ENCODE peak calls at places on chromosomes 3 and 15, in ten cellular contexts. P is HepG2, W is gastrocnemius medialis, L is ovary, I is heart left ventricle, N is sigmoid colon, X is IMR-90, Y is suprapubic skin, Q is A549, D is vagina. R is an unnamed sample. For H3K4me1, the result is how much of the 10 kb centered on the place peaks cover.

GRCh38 chr15:101000271-101000681 is 81.1 kb downstream of the LRRK1 start:
- DNase-seq in P (no peak), W (no peak), L (no peak), I (no peak), N (no peak), X (peak), Y (no peak), Q (no peak), D (peak), R (no peak)

GRCh38 chr15:65998486-65998885 is 129.2 kb downstream of the RAB11A start:
- DNase-seq in P (no peak), W (no peak), L (no peak), I (no peak), N (no peak), X (no peak), Y (no peak), Q (no peak), D (no peak), R (no peak)

GRCh38 chr15:36880226-36880912 is 220.0 kb downstream of the MEIS2 start:
- DNase-seq in P (no peak), W (no peak), L (no peak), I (peak), N (no peak), X (no peak), Y (no peak), Q (no peak), D (no peak), R (no peak)

GRCh38 chr15:69305204-69305931 is 6.7 kb downstream of the PAQR5 start:
- DNase-seq in P (peak), W (no peak), L (no peak), I (no peak), N (no peak), X (peak), Y (no peak), Q (peak), D (no peak), R (no peak)

GRCh38 chr3:60142009-60142408 is 1092.2 kb upstream of the CFAP20DC start:
- DNase-seq in P (no peak), W (no peak), L (no peak), I (no peak), N (no peak), X (no peak), Y (no peak), Q (no peak), D (no peak), R (no peak)

GRCh38 chr15:36356978-36357582 is 222.3 kb upstream of the CDIN1 start:
- DNase-seq in P (no peak), W (no peak), L (no peak), I (no peak), N (no peak), X (peak), Y (no peak), Q (no peak), D (no peak), R (no peak)

GRCh38 chr3:23481660-23482278 is 278.6 kb downstream of the UBE2E2 start:
- DNase-seq in P (no peak), W (no peak), L (no peak), I (no peak), N (no peak), X (no peak), Y (no peak), Q (no peak), D (no peak), R (no peak)

GRCh38 chr3:50154840-50155490 is at the start of gene SEMA3F:
- DNase-seq in P (peak), W (peak), L (peak), I (peak), N (peak), X (peak), Y (no peak), Q (peak), D (no peak), R (no peak)

GRCh38 chr15:96115642-96116041 is 214.9 kb upstream of the NR2F2 start:
- DNase-seq in P (no peak), W (no peak), L (no peak), I (no peak), N (no peak), X (peak), Y (no peak), Q (no peak), D (no peak), R (no peak)

GRCh38 chr3:80283783-80284182 is 516.0 kb upstream of the ROBO1 start:
- DNase-seq in P (no peak), W (no peak), L (no peak), I (no peak), N (no peak), X (no peak), Y (no peak), Q (no peak), D (no peak), R (no peak)

GRCh38 chr15:48644827-48645557 is 517 bp downstream of the FBN1 start:
- DNase-seq in P (no peak), W (no peak), L (peak), I (peak), N (peak), X (peak), Y (peak), Q (peak), D (no peak), R (no peak)

GRCh38 chr3:45509038-45509767 is 85.3 kb upstream of the LIMD1 start:
- DNase-seq in P (no peak), W (no peak), L (no peak), I (no peak), N (no peak), X (peak), Y (no peak), Q (no peak), D (no peak), R (no peak)

GRCh38 chr3:61236556-61236955 is 14.7 kb downstream of the FHIT start:
- DNase-seq in P (no peak), W (no peak), L (no peak), I (no peak), N (no peak), X (no peak), Y (no peak), Q (no peak), D (no peak), R (no peak)

GRCh38 chr3:134904333-134904771 is 109.3 kb downstream of the EPHB1 start:
- DNase-seq in P (no peak), W (no peak), L (no peak), I (no peak), N (no peak), X (no peak), Y (peak), Q (no peak), D (no peak), R (no peak)

GRCh38 chr15:31360843-31361763 is 34.5 kb downstream of the KLF13 start:
- DNase-seq in P (no peak), W (no peak), L (no peak), I (no peak), N (no peak), X (no peak), Y (peak), Q (no peak), D (no peak), R (no peak)

GRCh38 chr15:40250771-40251454 is 12.1 kb downstream of the PAK6 start:
- DNase-seq in P (no peak), W (no peak), L (no peak), I (no peak), N (no peak), X (no peak), Y (no peak), Q (no peak), D (no peak), R (no peak)

DNA sequence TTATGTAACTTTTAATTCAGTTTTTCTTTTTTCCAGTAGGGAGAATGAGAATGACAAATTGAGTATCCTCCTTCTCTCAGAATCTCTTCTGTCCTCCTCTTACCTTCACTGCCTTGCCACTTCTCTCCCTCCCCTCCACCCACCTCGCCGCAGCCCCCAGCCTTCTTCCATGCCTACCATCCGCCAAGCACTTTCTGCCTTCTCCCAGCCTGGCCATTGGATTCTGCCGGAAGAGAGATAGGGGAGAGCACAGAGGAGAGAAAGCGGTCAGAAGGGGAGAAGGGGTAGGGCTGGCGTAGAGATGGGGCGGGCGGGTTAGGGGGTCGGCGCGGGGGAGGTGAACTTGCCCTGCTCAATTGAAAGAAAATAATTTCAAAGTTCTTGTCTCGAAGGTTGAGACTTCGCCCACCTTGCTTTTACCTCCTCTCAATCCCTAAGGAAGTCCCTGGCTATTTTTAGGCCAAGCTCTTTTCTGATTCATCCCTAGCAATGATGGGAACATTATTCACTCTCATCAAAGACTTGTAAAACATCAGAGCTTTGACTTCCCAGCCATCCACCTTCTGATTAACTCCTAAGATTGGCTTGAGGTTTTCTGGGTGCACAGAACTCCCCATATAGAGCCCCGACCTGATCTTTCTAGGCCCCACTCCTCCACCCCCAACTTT is 802 bp downstream of the C3orf52 start:
- DNase-seq in P (no peak), W (no peak), L (no peak), I (no peak), N (no peak), X (peak), Y (no peak), Q (peak), D (no peak), R (no peak)
- H3K4me1 ChIP-seq in P (under half), W (under half), L (under half), I (under half), N (under half), X (under half), Y (under half), Q (under half), D (under half), R (under half)

DNA sequence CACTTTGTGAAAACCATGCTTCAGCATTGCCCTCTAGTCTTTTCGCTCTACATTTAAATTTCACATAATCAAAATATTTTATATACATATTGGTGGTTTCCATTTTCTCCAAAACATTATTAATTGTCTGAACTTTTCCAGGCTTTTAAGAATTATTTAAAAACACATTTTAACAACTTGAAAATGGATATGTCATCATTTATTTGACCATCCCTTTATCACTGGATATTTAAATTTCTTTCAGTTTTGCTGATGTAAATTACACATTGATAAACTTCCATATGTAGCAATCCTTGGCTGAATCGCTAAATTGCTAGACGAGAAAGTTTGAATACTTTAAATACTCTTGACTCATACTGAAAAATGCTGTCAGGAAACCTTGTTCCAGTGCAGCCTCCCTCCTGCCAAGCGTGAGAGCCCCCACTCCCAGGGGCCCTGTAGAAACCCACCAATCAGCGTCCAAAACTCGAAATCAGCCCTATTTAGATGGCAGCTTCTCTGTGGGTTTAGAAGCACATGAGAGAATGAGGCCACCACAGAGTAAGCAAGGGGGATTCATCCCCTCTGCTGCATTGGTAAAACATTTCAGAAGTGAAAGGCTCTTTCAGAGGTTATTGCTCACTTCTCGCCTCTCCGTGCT is 145.9 kb downstream of the ATP10A start:
- DNase-seq in P (no peak), W (no peak), L (no peak), I (no peak), N (peak), X (peak), Y (no peak), Q (no peak), D (no peak), R (no peak)
- H3K4me3 ChIP-seq in P (no peak), W (no peak), L (no peak), I (no peak), N (no peak), X (no peak), Y (no peak), Q (no peak), D (no peak), R (no peak)

DNA sequence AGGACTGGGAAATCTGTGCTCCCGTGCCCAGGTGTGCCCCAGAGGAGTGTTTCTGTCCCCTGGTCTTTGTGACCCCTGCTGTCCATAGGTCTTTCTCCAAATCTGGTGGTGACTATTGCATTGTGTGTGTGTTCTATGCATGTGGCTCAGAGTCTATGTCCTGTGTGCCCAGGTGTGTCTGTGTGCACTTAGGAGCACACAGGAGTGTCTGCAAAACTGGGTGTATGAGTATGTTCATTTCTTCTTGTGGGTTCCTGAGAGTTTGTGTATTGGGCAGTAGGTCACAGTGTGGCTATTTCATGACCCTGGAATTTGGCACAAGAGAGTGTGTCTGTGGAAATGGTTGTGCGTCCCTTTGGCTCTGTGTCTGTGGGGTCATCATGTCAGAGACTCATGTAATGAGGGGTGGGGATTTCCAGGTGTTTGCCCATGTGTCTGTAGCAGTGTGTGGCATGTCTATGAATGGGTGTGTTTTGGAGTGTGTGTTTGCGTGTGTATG is 1.2 kb upstream of the GATA2 start:
- DNase-seq in P (no peak), W (no peak), L (no peak), I (no peak), N (peak), X (no peak), Y (no peak), Q (no peak), D (no peak), R (no peak)
- TF ChIP-seq POLR2A in P (no peak), W (no peak), L (no peak), I (no peak), N (no peak), X (no peak), Y (no peak), Q (no peak), D (no peak), R (no peak)

DNA sequence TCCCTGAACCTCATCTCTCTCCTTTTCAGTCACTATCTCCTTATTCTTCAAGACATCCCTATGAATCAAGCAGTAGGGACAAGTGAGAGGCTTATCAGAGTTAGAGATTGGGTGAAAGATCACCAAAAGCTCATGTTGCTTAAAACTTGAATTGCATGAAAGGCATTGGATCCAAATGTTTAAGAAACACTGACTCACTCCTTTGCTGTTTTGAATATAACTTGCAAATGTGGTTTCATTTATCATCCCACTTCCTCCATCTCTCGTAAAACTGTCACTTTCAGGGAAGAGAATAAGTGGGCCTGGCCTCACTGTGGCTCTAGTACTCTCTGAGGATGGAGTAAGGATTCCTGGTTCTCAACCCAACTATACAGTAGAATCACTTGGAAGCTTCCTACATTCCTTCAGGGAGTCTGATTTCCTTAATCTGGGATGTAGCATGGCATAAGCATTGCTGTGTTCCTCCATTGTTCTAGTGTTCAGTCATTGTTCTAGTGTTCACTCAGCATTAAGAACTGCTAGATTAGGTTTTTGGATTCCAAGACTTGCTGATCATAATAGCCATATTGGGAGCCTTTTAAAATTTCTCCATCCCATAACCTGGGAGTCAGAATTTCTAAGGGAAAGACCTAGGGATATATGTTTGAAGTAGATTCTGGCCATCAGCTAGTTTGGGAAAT is 171.8 kb downstream of the TMEM108 start:
- DNase-seq in P (no peak), W (no peak), L (no peak), I (no peak), N (no peak), X (peak), Y (no peak), Q (no peak), D (no peak), R (no peak)
- H3K4me1 ChIP-seq in P (under half), W (under half), L (under half), I (under half), N (under half), X (under half), Y (under half), Q (under half), D (under half), R (under half)

GRCh38 chr3:171283248-171284222 is 176.7 kb downstream of the TNIK start:
- DNase-seq in P (no peak), W (no peak), L (no peak), I (no peak), N (peak), X (no peak), Y (no peak), Q (no peak), D (no peak), R (no peak)

GRCh38 chr3:171285287-171285686 is 174.9 kb downstream of the TNIK start:
- DNase-seq in P (no peak), W (no peak), L (no peak), I (no peak), N (no peak), X (no peak), Y (no peak), Q (no peak), D (no peak), R (no peak)

GRCh38 chr3:171286580-171287249 is 173.5 kb downstream of the TNIK start:
- DNase-seq in P (peak), W (no peak), L (no peak), I (no peak), N (no peak), X (no peak), Y (no peak), Q (no peak), D (no peak), R (no peak)

GRCh38 chr3:171282041-171282440 is 178.2 kb downstream of the TNIK start:
- DNase-seq in P (no peak), W (no peak), L (no peak), I (no peak), N (no peak), X (peak), Y (no peak), Q (no peak), D (no peak), R (peak)

DNA sequence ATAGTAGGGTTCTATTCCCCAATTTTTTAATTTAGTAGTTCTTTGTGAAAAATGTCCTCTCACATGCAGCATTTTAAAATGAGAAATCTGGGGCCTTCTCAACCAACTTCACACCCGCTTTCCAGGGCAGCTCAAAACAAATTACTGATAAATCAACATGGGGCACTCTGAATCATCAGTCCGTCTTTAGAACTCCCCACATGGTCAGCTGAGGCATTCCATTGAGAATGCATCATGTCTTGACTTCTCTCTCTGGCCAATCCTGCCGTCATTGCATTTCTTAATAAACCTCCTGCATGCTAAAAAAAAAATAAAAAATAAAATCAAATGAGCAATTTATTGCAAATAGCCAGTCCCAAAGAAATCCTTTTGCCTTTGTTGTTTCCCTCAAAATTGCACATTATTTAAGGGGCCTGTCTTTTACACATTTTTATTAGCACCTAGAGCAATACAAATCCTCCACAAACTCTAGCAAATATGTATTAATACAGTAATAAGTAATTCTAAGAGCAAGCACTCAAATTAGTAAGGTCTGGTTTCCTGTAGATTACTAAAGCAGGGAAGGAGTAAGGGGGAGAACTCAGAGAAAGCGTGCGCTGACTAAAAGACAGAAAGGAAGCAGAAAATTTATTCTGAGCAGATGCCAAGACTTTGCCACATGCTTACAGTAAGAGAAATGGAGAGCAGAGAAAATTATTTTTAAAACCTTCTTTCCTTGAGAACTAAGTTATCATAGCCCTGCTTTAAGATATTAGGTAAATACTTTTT is 175.7 kb downstream of the TNIK start:
- DNase-seq in P (no peak), W (peak), L (no peak), I (peak), N (peak), X (peak), Y (peak), Q (peak), D (no peak), R (peak)
- H3K4me3 ChIP-seq in P (no peak), W (no peak), L (no peak), I (no peak), N (no peak), X (no peak), Y (no peak), Q (no peak), D (no peak), R (no peak)

GRCh38 chr15:81196576-81197254 is at the start of gene IL16:
- DNase-seq in P (no peak), W (no peak), L (no peak), I (no peak), N (no peak), X (no peak), Y (no peak), Q (no peak), D (no peak), R (no peak)
- TF ChIP-seq POLR2A in P (no peak), W (no peak), L (no peak), I (no peak), N (no peak), X (no peak), Y (no peak), Q (no peak), D (no peak), R (no peak)

GRCh38 chr3:52532517-52532837 is 1.2 kb downstream of the NT5DC2 start:
- DNase-seq in P (peak), W (no peak), L (no peak), I (no peak), N (peak), X (peak), Y (peak), Q (no peak), D (no peak), R (no peak)
- H3K4me1 ChIP-seq in P (half or more), W (under half), L (under half), I (half or more), N (under half), X (under half), Y (half or more), Q (under half), D (half or more), R (under half)

R was measured in tibial nerve.